ENCODE peak calls at places on chromosomes 4 and X, in six cellular contexts. H, V, G, P, F and X are unnamed samples.

GRCh38 chr4:40552536-40552935 is 77.1 kb downstream of the RBM47 start:
- DNase-seq in V (no peak), H (peak; percentile 55), P (no peak), G (no peak), F (no peak), X (no peak)

GRCh38 chr4:20832821-20833220 is 132.6 kb downstream of the PACRGL start:
- DNase-seq in P (no peak), H (no peak), G (no peak), V (no peak), F (no peak), X (no peak)

GRCh38 chrX:2342878-2343277 is 157.9 kb downstream of the DHRSX start:
- DNase-seq in H (no peak), G (no peak), V (peak; percentile 30), F (no peak), P (no peak), X (no peak)

GRCh38 chr4:137274404-137274803 is 257.9 kb downstream of the PCDH18 start:
- DNase-seq in V (no peak), G (no peak), F (no peak), H (no peak), P (no peak), X (no peak)

GRCh38 chr4:15956179-15956850 is 6.7 kb downstream of the FGFBP2 start:
- DNase-seq in F (peak; percentile 85), G (peak; percentile 90), P (peak; percentile 73), V (peak; percentile 75), H (peak; percentile 77), X (peak; percentile 92)

GRCh38 chr4:7194251-7195137 is 2.2 kb downstream of the SORCS2 start:
- DNase-seq in H (peak; percentile 55), G (no peak), F (peak; percentile 63), V (no peak), P (peak; percentile 66), X (no peak)

GRCh38 chr4:15695240-15695699 is 7.6 kb upstream of the BST1 start:
- DNase-seq in F (no peak), V (no peak), G (no peak), P (no peak), H (peak; percentile 82), X (no peak)

GRCh38 chr4:11197942-11198341 is 230.8 kb downstream of the HS3ST1 start:
- DNase-seq in P (no peak), V (no peak), F (no peak), G (no peak), H (no peak), X (no peak)

GRCh38 chr4:129232627-129233337 is 136.8 kb downstream of the C4orf33 start:
- DNase-seq in G (no peak), P (no peak), H (no peak), F (no peak), V (no peak), X (no peak)

GRCh38 chr4:184263910-184264732 is 46.4 kb upstream of the ENPP6 start:
- DNase-seq in H (peak; percentile 89), F (peak; percentile 97), P (peak; percentile 96), G (peak; percentile 99), V (peak; percentile 95), X (peak; percentile 96)

GRCh38 chr4:10143171-10143570 is 26.6 kb upstream of the WDR1 start:
- DNase-seq in H (no peak), G (no peak), P (no peak), F (no peak), V (no peak), X (no peak)

GRCh38 chrX:21972721-21973120 is 32.2 kb downstream of the SMS start:
- DNase-seq in H (peak; percentile 35), V (no peak), P (no peak), G (no peak), F (no peak), X (no peak)
- TF ChIP-seq CTCF in H (peak; percentile 12), V (peak; percentile 24), P (no peak), G (no peak), F (no peak), X (no peak)

GRCh38 chr4:88280228-88280795 is 4.0 kb downstream of the PPM1K start:
- DNase-seq in G (no peak), P (no peak), V (no peak), F (no peak), H (no peak), X (no peak)

GRCh38 chr4:88285235-88285505 is 809 bp upstream of the PPM1K start:
- DNase-seq in G (no peak), H (no peak), V (no peak), F (no peak), P (no peak), X (no peak)

GRCh38 chr4:88286897-88287296 is 2.5 kb upstream of the PPM1K start:
- DNase-seq in F (no peak), V (no peak), G (no peak), P (no peak), H (no peak), X (no peak)

GRCh38 chr4:88284378-88285234 is at the start of gene PPM1K:
- DNase-seq in G (peak; percentile 98), V (peak; percentile 98), F (peak; percentile 99), P (peak; percentile 100), H (peak; percentile 95), X (peak; percentile 99)

GRCh38 chr4:88283661-88284377 is 542 bp downstream of the PPM1K start:
- DNase-seq in P (peak; percentile 82), H (peak; percentile 33), F (peak; percentile 85), G (peak; percentile 42), V (peak; percentile 69), X (peak; percentile 61)
- TF ChIP-seq EP300 in P (no peak), H (no peak), F (no peak), G (no peak), V (no peak), X (no peak)

GRCh38 chrX:614136-614535 is 16.5 kb upstream of the SHOX start:
- DNase-seq in G (no peak), H (no peak), P (no peak), V (no peak), F (no peak), X (no peak)
- TF ChIP-seq CTCF in G (no peak), H (no peak), P (no peak), V (no peak), F (no peak), X (no peak)

GRCh38 chr4:76197971-76198410 is 15.6 kb downstream of the SCARB2 start:
- DNase-seq in H (no peak), G (peak; percentile 42), V (peak; percentile 37), P (peak; percentile 85), F (no peak), X (peak; percentile 64)
- TF ChIP-seq EP300 in H (no peak), G (no peak), V (no peak), P (no peak), F (no peak), X (no peak)

DNA sequence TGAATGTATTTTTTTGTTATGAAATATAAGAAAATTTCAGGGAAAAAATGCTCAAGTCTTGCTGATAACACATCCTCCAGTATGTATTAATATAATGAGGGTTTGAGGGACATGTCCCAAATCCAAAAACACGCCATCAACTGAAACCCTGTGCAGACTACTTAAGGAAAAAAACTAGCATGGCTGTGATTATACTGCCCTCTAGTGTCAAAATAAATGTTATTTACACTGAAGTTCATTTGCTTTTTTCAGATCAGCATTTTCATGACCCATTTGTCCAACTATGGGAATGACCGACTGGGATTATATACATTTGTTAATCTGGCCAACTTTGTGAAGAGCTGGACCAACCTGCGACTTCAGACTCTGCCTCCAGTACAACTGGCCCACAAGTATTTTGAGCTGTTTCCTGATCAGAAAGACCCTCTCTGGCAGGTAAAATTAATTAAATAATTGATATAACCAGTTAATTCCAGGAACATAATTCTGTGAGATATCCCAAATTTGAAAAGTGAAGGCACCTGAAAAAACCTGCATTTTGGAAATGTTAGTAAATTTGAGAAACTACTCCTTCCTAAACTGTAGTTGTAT is 128.5 kb downstream of the PRSS12 start:
- DNase-seq in P (no peak), G (no peak), H (peak; percentile 52), F (no peak), V (peak; percentile 49), X (no peak)
- TF ChIP-seq CTCF in P (no peak), G (peak; percentile 49), H (peak; percentile 66), F (peak; percentile 38), V (peak; percentile 60), X (peak; percentile 70)

GRCh38 chrX:41332005-41332404 is 2.0 kb upstream of the DDX3X start:
- DNase-seq in H (peak; percentile 17), P (no peak), V (peak; percentile 23), G (no peak), F (no peak), X (no peak)

GRCh38 chrX:41333994-41334865 is at the start of gene DDX3X:
- DNase-seq in P (peak; percentile 97), H (peak; percentile 91), V (peak; percentile 89), F (peak; percentile 95), G (peak; percentile 73), X (peak; percentile 93)

GRCh38 chrX:41333744-41333993 is 293 bp upstream of the DDX3X start:
- DNase-seq in P (peak; percentile 94), G (peak; percentile 49), H (peak; percentile 94), F (peak; percentile 88), V (peak; percentile 87), X (no peak)

GRCh38 chrX:41332408-41332987 is 1.5 kb upstream of the DDX3X start:
- DNase-seq in G (no peak), V (peak; percentile 43), P (peak; percentile 83), H (peak; percentile 49), F (no peak), X (peak; percentile 55)

DNA sequence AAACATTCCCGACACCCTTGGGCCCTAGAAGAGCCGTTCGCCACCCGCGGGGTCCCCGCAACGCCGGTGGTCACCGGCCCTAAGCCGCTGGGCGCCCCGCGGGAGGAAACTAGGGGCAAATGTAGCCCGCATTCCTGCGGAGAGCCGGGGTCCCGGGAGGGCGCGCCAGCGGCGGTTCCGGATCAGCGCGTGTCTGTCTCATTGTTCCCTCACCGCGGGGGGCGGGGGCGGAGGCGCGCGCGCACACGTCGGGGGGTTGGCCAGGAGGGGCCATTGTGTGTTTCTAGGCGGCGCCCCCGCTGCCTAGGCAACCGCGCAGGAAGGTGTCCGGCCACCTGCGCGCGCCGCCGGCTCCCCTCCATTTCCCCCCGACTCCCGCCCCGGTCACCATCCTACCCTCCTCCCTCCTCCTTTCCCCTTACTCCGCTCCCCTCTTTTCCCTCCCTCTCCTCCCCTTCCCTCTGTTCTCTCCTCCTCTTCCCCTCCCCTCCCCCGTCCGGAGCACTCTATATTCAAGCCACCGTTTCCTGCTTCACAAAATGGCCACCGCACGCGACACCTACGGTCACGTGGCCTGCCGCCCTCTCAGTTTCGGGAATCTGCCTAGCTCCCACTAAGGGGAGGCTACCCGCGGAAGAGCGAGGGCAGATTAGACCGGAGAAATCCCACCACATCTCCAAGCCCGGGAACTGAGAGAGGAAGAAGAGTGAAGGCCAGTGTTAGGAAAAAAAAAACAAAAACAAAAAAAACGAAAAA is 796 bp upstream of the DDX3X start:
- DNase-seq in P (peak; percentile 95), H (peak; percentile 96), G (peak; percentile 79), F (peak; percentile 95), V (peak; percentile 92), X (peak; percentile 90)
- TF ChIP-seq EP300 in P (peak; percentile 5), H (no peak), G (peak; percentile 31), F (no peak), V (no peak), X (no peak)

DNA sequence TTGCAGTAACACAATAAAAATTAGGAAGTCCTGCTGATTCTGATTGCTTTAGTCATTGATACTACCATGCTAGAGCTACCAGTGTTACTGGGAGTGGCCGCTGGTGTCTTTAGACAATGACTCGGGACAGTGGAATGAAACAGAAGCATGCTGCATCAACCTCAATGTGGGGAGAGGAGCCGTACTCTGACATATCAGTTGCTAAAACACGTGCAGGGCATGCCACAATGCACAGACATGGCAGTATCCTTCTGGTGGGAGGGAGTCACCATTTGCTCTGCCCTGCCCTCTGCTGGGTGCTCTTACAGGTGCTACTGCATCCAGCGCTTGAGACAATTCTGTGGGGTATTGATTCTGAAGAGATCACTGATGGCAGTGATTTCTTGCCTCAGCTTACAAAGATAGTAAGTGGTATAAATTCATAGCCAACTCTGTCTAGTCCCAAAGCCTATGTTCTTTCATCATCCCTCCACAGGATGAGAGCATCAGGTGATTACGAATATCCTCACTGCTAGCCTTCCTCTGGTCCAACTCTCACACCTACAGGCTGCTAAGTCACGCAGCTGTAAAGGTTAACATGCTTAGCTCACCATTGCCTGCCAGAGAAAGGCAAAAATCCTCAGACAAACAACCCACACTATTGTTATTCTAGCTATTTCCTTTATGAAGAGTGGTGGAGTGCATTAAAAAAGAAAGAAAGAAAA is 43.7 kb downstream of the NSG1 start:
- DNase-seq in G (no peak), F (no peak), H (peak; percentile 48), P (no peak), V (peak; percentile 65), X (no peak)
- TF ChIP-seq CTCF in G (peak; percentile 26), F (peak; percentile 61), H (peak; percentile 46), P (no peak), V (peak; percentile 74), X (peak; percentile 28)